ENCODE peak calls at places on chromosome 6, in five cellular contexts. X, V, Y, G and O are unnamed samples.

GRCh38 chr6:146785001-146785585 is 186.3 kb downstream of the ADGB start:
- DNase-seq in X (no peak), V (peak), Y (peak), G (peak), O (no peak)

GRCh38 chr6:9272671-9273070 is 837.3 kb upstream of the SLC35B3 start:
- DNase-seq in X (no peak), V (no peak), Y (no peak), G (no peak), O (no peak)

GRCh38 chr6:127119361-127120108 is 1.1 kb downstream of the RSPO3 start:
- DNase-seq in X (peak), V (no peak), Y (no peak), G (no peak), O (peak)

GRCh38 chr6:12751694-12752304 is 35.2 kb downstream of the PHACTR1 start:
- DNase-seq in X (peak), V (peak), Y (peak), G (peak), O (no peak)

GRCh38 chr6:140537834-140538680 is 1163.6 kb upstream of the CITED2 start:
- DNase-seq in X (no peak), V (peak), Y (peak), G (peak), O (no peak)

GRCh38 chr6:37302086-37302686 is 44.2 kb upstream of the TMEM217 start:
- DNase-seq in X (no peak), V (no peak), Y (no peak), G (no peak), O (no peak)

GRCh38 chr6:88378639-88379038 is 212.5 kb upstream of the CNR1 start:
- DNase-seq in X (no peak), V (no peak), Y (no peak), G (peak), O (no peak)

GRCh38 chr6:20757761-20758160 is 223.5 kb downstream of the CDKAL1 start:
- DNase-seq in X (no peak), V (peak), Y (peak), G (no peak), O (no peak)

GRCh38 chr6:2148748-2149147 is 96.7 kb downstream of the GMDS start:
- DNase-seq in X (no peak), V (no peak), Y (no peak), G (no peak), O (no peak)

GRCh38 chr6:99838607-99839006 is 155.4 kb downstream of the MCHR2 start:
- DNase-seq in X (no peak), V (peak), Y (no peak), G (no peak), O (no peak)

GRCh38 chr6:148293181-148293995 is 49.2 kb upstream of the SASH1 start:
- DNase-seq in X (no peak), V (no peak), Y (peak), G (no peak), O (no peak)

GRCh38 chr6:127186889-127187288 is 68.4 kb downstream of the RSPO3 start:
- DNase-seq in X (peak), V (peak), Y (no peak), G (peak), O (peak)

GRCh38 chr6:125279961-125280360 is 21.8 kb downstream of the HDDC2 start:
- DNase-seq in X (no peak), V (no peak), Y (no peak), G (no peak), O (no peak)

GRCh38 chr6:89082439-89082838 is 1.9 kb downstream of the PNRC1 start:
- DNase-seq in X (no peak), V (no peak), Y (peak), G (peak), O (no peak)

GRCh38 chr6:162154930-162155329 is 572.6 kb downstream of the PRKN start:
- DNase-seq in X (no peak), V (no peak), Y (no peak), G (no peak), O (no peak)

GRCh38 chr6:139402935-139403386 is 28.5 kb upstream of the CITED2 start:
- DNase-seq in X (no peak), V (no peak), Y (peak), G (no peak), O (no peak)

GRCh38 chr6:5136856-5137255 is 51.7 kb downstream of the PPP1R3G start:
- DNase-seq in X (no peak), V (no peak), Y (no peak), G (no peak), O (no peak)

GRCh38 chr6:47413752-47414516 is 63.7 kb upstream of the CD2AP start:
- DNase-seq in X (no peak), V (peak), Y (peak), G (peak), O (no peak)

GRCh38 chr6:132404736-132405135 is 3.5 kb upstream of the MOXD1 start:
- DNase-seq in X (no peak), V (no peak), Y (peak), G (peak), O (no peak)

GRCh38 chr6:134636221-134636830 is 313.6 kb downstream of the ALDH8A1 start:
- DNase-seq in X (no peak), V (no peak), Y (peak), G (no peak), O (no peak)

GRCh38 chr6:21946298-21946783 is 350.5 kb downstream of the PRL start:
- DNase-seq in X (no peak), V (no peak), Y (peak), G (no peak), O (no peak)

GRCh38 chr6:139474145-139475108 is 100.0 kb upstream of the CITED2 start:
- DNase-seq in X (no peak), V (no peak), Y (peak), G (no peak), O (no peak)

GRCh38 chr6:140379919-140380318 is 1005.5 kb upstream of the CITED2 start:
- DNase-seq in X (no peak), V (no peak), Y (peak), G (no peak), O (no peak)

GRCh38 chr6:91376686-91377085 is 789.8 kb upstream of the MAP3K7 start:
- DNase-seq in X (no peak), V (no peak), Y (no peak), G (peak), O (peak)

GRCh38 chr6:151036869-151037680 is 171.6 kb downstream of the MTHFD1L start:
- DNase-seq in X (no peak), V (no peak), Y (peak), G (peak), O (no peak)

GRCh38 chr6:49001856-49002255 is 461.2 kb downstream of the MMUT start:
- DNase-seq in X (no peak), V (peak), Y (peak), G (peak), O (no peak)

GRCh38 chr6:114042267-114043075 is 71.5 kb upstream of the HDAC2 start:
- DNase-seq in X (no peak), V (no peak), Y (no peak), G (no peak), O (no peak)

GRCh38 chr6:168198302-168199180 is 119.5 kb upstream of the FRMD1 start:
- DNase-seq in X (no peak), V (no peak), Y (no peak), G (no peak), O (no peak)

GRCh38 chr6:168197636-168198301 is 118.8 kb upstream of the FRMD1 start:
- DNase-seq in X (no peak), V (no peak), Y (no peak), G (no peak), O (no peak)

GRCh38 chr6:168201799-168202198 is 117.8 kb downstream of the DACT2 start:
- DNase-seq in X (no peak), V (no peak), Y (no peak), G (no peak), O (no peak)

GRCh38 chr6:168201383-168201782 is 118.2 kb downstream of the DACT2 start:
- DNase-seq in X (no peak), V (peak), Y (no peak), G (peak), O (no peak)

GRCh38 chr6:168200571-168201134 is 118.9 kb downstream of the DACT2 start:
- DNase-seq in X (no peak), V (no peak), Y (no peak), G (no peak), O (no peak)
- TF ChIP-seq CTCF in X (no peak), V (no peak), Y (no peak), G (no peak), O (no peak)

GRCh38 chr6:75206338-75207210 is 721 bp upstream of the COL12A1 start:
- DNase-seq in X (no peak), V (no peak), Y (no peak), G (no peak), O (peak)

GRCh38 chr6:75204959-75205775 is 686 bp downstream of the COL12A1 start:
- DNase-seq in X (no peak), V (peak), Y (peak), G (peak), O (peak)

GRCh38 chr6:75207211-75207984 is 1.5 kb upstream of the COL12A1 start:
- DNase-seq in X (no peak), V (no peak), Y (peak), G (no peak), O (peak)

GRCh38 chr6:75204222-75204958 is 1.5 kb downstream of the COL12A1 start:
- DNase-seq in X (peak), V (peak), Y (peak), G (peak), O (peak)

DNA sequence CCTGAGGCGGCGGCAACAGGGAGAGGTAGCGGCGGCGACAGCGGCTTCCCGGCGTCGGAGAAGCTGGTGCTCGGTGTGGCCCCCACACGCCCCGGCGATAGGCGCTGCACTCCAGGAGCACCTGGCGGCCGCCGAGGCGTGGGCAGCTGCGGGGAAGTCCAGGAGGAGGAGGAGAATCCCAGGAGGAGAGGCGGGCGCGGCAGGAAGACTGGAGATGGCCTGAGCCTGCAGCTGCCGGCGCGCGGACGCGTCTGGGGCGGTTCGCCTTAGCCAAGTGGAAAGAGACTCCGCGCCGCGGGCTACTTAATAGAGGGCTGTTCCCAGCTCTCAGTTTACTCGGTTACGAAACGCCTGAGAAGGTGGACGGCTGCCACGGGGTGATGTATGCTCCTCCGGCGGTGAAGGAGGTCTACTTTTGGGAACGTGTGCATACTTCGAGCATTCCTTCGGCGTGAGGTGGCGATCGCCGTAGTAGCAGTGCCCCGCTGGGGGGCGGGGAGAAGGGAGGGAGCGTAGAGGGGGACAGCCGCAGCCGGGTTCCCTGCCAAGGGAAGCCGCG is at the start of gene COL12A1:
- DNase-seq in X (peak), V (peak), Y (peak), G (peak), O (peak)
- TF ChIP-seq CTCF in X (peak), V (no peak), Y (no peak), G (peak), O (no peak)

DNA sequence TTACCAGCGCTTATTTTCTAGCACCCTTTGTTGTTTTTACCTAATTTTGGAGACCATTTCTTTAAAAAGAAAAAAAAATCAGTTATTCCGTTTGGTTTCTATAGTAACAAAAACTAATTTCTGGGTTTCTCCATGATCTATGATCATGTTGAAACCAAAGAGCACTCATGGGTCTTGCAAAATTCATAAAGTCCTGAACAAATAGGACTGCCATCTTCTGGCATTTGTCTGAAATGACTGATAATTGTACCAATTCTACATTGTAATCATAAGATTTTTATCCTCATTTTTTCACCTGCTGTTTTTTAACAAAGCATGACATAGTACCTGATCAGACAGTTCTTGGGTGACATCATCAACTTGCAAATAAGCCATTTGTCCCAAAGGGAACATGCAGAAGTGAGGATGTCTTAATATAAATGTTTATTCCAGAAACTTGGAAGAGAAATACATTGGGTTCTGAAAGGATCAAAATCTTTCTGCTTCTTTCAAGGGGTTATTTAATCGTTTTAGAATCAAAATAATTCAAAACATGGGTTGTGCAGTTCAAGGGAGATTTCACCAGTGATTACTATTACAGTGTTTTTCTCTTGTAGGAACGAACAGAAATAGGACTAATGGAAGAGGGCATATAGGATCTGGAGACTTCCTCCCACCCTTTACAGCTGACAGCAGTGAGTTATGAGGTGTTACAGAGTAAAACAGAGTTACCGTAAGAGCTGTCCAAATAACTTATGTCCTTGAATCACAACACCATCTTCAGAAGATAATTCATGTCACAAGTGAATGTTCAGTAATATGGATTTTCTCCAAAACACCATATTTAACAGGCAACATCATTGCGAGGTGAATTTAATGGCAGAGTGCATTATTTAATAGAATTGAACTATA is 87.1 kb upstream of the GJE1 start:
- DNase-seq in X (no peak), V (peak), Y (peak), G (peak), O (no peak)
- TF ChIP-seq CTCF in X (no peak), V (peak), Y (peak), G (peak), O (no peak)

DNA sequence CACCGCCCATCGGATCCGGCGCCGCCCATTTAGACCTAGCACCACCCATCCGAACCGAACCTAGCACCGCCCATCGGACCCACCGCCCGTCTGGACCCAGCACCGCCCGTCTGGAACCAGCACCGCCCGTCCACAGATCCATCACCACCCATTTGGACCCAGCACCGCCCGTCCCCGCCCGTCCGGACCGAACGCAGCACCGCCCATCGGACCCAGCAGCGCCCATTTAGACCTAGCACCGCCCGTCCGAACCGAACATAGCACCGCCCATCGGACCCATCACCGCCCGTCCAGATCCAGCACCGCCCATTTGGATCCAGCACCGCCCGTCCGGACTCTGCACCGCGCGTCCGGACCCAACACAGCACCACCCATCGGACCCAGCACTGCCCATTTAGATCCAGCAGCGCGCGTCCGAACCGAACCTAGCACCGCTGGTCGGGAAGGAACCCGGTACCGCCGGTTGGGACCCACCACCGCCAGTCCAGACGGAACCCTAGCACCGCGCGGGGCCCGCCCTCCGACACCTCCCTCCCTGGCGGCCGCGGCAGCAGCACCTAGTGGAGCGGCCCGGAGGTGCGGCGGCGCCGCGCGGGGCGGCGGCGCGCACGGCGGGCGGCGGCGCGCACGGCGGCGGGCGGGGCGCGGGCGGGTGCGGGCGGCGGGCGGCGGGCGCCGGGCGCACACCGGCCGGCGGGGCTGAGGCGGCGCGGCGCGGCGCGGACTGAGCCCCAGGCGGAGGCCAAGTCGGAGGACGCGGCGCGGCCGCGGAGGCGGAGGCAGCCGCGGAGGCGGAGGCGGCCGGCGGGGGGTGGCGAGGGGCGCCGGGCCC is at the start of gene AFDN:
- DNase-seq in X (peak), V (peak), Y (peak), G (peak), O (peak)
- TF ChIP-seq CTCF in X (peak), V (no peak), Y (peak), G (no peak), O (peak)

DNA sequence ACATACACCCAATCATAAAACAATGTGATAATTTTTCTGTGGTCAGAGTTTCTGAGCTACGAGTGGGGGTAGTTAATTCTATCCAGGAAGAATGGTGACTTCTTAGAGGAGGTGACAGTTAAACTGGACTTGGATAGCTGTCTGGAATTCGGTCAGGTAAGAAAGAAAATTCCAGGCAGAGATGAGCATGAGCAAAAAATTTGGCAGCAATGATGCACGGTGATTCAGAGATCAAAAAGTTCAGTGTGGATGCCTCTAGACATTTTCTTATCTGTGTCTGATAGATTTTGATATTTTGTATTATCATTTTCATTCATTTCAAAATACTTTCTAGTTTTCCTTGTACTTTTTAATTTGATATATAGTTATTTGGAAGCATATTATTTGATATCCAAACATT is 12.0 kb downstream of the RAET1E start:
- DNase-seq in X (no peak), V (no peak), Y (no peak), G (no peak), O (no peak)
- TF ChIP-seq CTCF in X (no peak), V (no peak), Y (no peak), G (no peak), O (no peak)

GRCh38 chr6:81465859-81466258 is 286.6 kb downstream of the TENT5A start:
- DNase-seq in X (no peak), V (peak), Y (peak), G (peak), O (no peak)
- TF ChIP-seq CTCF in X (peak), V (peak), Y (peak), G (peak), O (peak)